ENCODE peak calls at places on chromosomes 16 and 17, in four cellular contexts. One of them, this sample, is unnamed.
A peak's percentile ranks its signal among the peaks of the same experiment; 100 is the strongest.

GRCh38 chr17:65170839-65171238 is 33.7 kb downstream of the RGS9 start:
- DNase-seq in epithelial cell of esophagus: no peak
- DNase-seq in COR-L47: peak; percentile 85
- DNase-seq in HTR-8/SVneo: no peak
- DNase-seq in this sample: no peak

GRCh38 chr17:79842656-79843474 is 3.6 kb upstream of the CBX4 start:
- DNase-seq in epithelial cell of esophagus: no peak
- DNase-seq in HTR-8/SVneo: no peak
- DNase-seq in COR-L47: no peak
- DNase-seq in this sample: no peak

GRCh38 chr16:49283376-49284049 is 1.9 kb upstream of the CBLN1 start:
- DNase-seq in epithelial cell of esophagus: no peak
- DNase-seq in HTR-8/SVneo: no peak
- DNase-seq in COR-L47: peak; percentile 30
- DNase-seq in this sample: no peak

GRCh38 chr17:8799001-8799850 is at the start of gene MFSD6L:
- DNase-seq in COR-L47: no peak
- DNase-seq in HTR-8/SVneo: no peak
- DNase-seq in epithelial cell of esophagus: peak; percentile 6
- DNase-seq in this sample: no peak

GRCh38 chr16:27237229-27238015 is 31.1 kb downstream of the NSMCE1 start:
- DNase-seq in HTR-8/SVneo: no peak
- DNase-seq in COR-L47: no peak
- DNase-seq in epithelial cell of esophagus: no peak
- DNase-seq in this sample: no peak

GRCh38 chr17:30793282-30793977 is 31.1 kb downstream of the CRLF3 start:
- DNase-seq in epithelial cell of esophagus: no peak
- DNase-seq in COR-L47: no peak
- DNase-seq in HTR-8/SVneo: no peak
- DNase-seq in this sample: no peak

GRCh38 chr16:80084163-80084562 is 456.6 kb upstream of the DYNLRB2 start:
- DNase-seq in HTR-8/SVneo: no peak
- DNase-seq in COR-L47: no peak
- DNase-seq in epithelial cell of esophagus: peak; percentile 34
- DNase-seq in this sample: no peak

GRCh38 chr17:42675984-42676423 is 790 bp downstream of the PLEKHH3 start:
- DNase-seq in epithelial cell of esophagus: peak; percentile 67
- DNase-seq in HTR-8/SVneo: peak; percentile 34
- DNase-seq in COR-L47: peak; percentile 55
- DNase-seq in this sample: no peak

GRCh38 chr17:3926860-3927627 is 10.8 kb upstream of the P2RX1 start:
- DNase-seq in COR-L47: no peak
- DNase-seq in epithelial cell of esophagus: no peak
- DNase-seq in HTR-8/SVneo: no peak
- DNase-seq in this sample: no peak

GRCh38 chr17:78924481-78925151 is 571 bp downstream of the TIMP2 start:
- DNase-seq in HTR-8/SVneo: no peak
- DNase-seq in epithelial cell of esophagus: no peak
- DNase-seq in COR-L47: no peak
- DNase-seq in this sample: no peak

GRCh38 chr16:89815639-89816348 is 653 bp downstream of the FANCA start:
- DNase-seq in COR-L47: no peak
- DNase-seq in epithelial cell of esophagus: no peak
- DNase-seq in HTR-8/SVneo: no peak
- DNase-seq in this sample: no peak

GRCh38 chr17:77343031-77343866 is 202.5 kb downstream of the SEC14L1 start:
- DNase-seq in epithelial cell of esophagus: no peak
- DNase-seq in HTR-8/SVneo: no peak
- DNase-seq in COR-L47: no peak
- DNase-seq in this sample: no peak

GRCh38 chr17:71287246-71287828 is 833.5 kb upstream of the SOX9 start:
- DNase-seq in HTR-8/SVneo: no peak
- DNase-seq in epithelial cell of esophagus: no peak
- DNase-seq in COR-L47: no peak
- DNase-seq in this sample: no peak

GRCh38 chr17:16971458-16972338 is at the start of gene TNFRSF13B:
- DNase-seq in COR-L47: no peak
- DNase-seq in HTR-8/SVneo: no peak
- DNase-seq in epithelial cell of esophagus: no peak
- DNase-seq in this sample: no peak

GRCh38 chr16:3149630-3150345 is 15.0 kb downstream of the ZNF213 start:
- DNase-seq in HTR-8/SVneo: peak; percentile 29
- DNase-seq in COR-L47: peak; percentile 36
- DNase-seq in epithelial cell of esophagus: peak; percentile 70
- DNase-seq in this sample: no peak

GRCh38 chr16:69131167-69131748 is 1.1 kb downstream of the CHTF8 start:
- DNase-seq in epithelial cell of esophagus: no peak
- DNase-seq in COR-L47: peak; percentile 0
- DNase-seq in HTR-8/SVneo: no peak
- DNase-seq in this sample: no peak

GRCh38 chr17:38637951-38638350 is 32.2 kb upstream of the SRCIN1 start:
- DNase-seq in HTR-8/SVneo: no peak
- DNase-seq in COR-L47: no peak
- DNase-seq in epithelial cell of esophagus: no peak
- DNase-seq in this sample: no peak

GRCh38 chr17:68760141-68760475 is 158.9 kb upstream of the FAM20A start:
- DNase-seq in COR-L47: no peak
- DNase-seq in HTR-8/SVneo: no peak
- DNase-seq in epithelial cell of esophagus: no peak
- DNase-seq in this sample: no peak

GRCh38 chr16:11067697-11068141 is 123.4 kb downstream of the CLEC16A start:
- DNase-seq in HTR-8/SVneo: no peak
- DNase-seq in COR-L47: no peak
- DNase-seq in epithelial cell of esophagus: no peak
- DNase-seq in this sample: no peak

GRCh38 chr17:45269912-45270311 is 8.0 kb upstream of the SPATA32 start:
- DNase-seq in HTR-8/SVneo: no peak
- DNase-seq in COR-L47: no peak
- DNase-seq in epithelial cell of esophagus: no peak
- DNase-seq in this sample: no peak

GRCh38 chr16:24883714-24884151 is 38.0 kb downstream of the SLC5A11 start:
- DNase-seq in HTR-8/SVneo: no peak
- DNase-seq in epithelial cell of esophagus: no peak
- DNase-seq in COR-L47: no peak
- DNase-seq in this sample: no peak

GRCh38 chr17:21140911-21141310 is 14.1 kb downstream of the DHRS7B start:
- DNase-seq in epithelial cell of esophagus: no peak
- DNase-seq in HTR-8/SVneo: no peak
- DNase-seq in COR-L47: no peak
- DNase-seq in this sample: no peak